ENCODE peak calls at places on chromosomes 4 and X, in five cellular contexts. X, A, J, N and S are unnamed samples.

GRCh38 chr4:52837716-52838558 is 24.2 kb upstream of the RASL11B start:
- DNase-seq in X (no peak), A (no peak), J (no peak), N (peak; percentile 59), S (no peak)

GRCh38 chr4:39730067-39730466 is 32.1 kb downstream of the UBE2K start:
- DNase-seq in X (no peak), A (no peak), J (no peak), N (peak; percentile 26), S (no peak)

GRCh38 chr4:6235901-6236625 is 33.6 kb upstream of the WFS1 start:
- DNase-seq in X (no peak), A (no peak), J (no peak), N (no peak), S (no peak)

GRCh38 chr4:152488246-152488645 is 47.6 kb downstream of the FBXW7 start:
- DNase-seq in X (no peak), A (no peak), J (no peak), N (no peak), S (no peak)

GRCh38 chr4:141046255-141046654 is 87.0 kb downstream of the RNF150 start:
- DNase-seq in X (no peak), A (no peak), J (peak; percentile 43), N (peak; percentile 97), S (no peak)

GRCh38 chrX:6968231-6968630 is 179.3 kb upstream of the STS start:
- DNase-seq in X (no peak), A (no peak), J (no peak), N (no peak), S (no peak)

GRCh38 chr4:38889143-38889542 is 21.5 kb downstream of the FAM114A1 start:
- DNase-seq in X (peak; percentile 89), A (no peak), J (no peak), N (peak; percentile 81), S (no peak)

GRCh38 chr4:675036-675804 is 878 bp downstream of the MYL5 start:
- DNase-seq in X (no peak), A (peak; percentile 83), J (peak; percentile 47), N (no peak), S (no peak)

GRCh38 chr4:154314248-154314647 is 177.4 kb downstream of the DCHS2 start:
- DNase-seq in X (no peak), A (no peak), J (no peak), N (peak; percentile 75), S (no peak)
- TF ChIP-seq CTCF in X (no peak), A (peak; percentile 23), J (no peak), N (peak; percentile 50), S (peak; percentile 53)

GRCh38 chr4:2281575-2282343 is 19.9 kb upstream of the MXD4 start:
- DNase-seq in X (no peak), A (peak; percentile 44), J (no peak), N (no peak), S (no peak)
- TF ChIP-seq CTCF in X (peak; percentile 21), A (no peak), J (no peak), N (peak; percentile 25), S (no peak)

GRCh38 chr4:150579591-150580234 is 2.2 kb upstream of the MAB21L2 start:
- DNase-seq in X (no peak), A (peak; percentile 78), J (no peak), N (no peak), S (peak; percentile 76)
- TF ChIP-seq CTCF in X (no peak), A (no peak), J (no peak), N (no peak), S (no peak)

DNA sequence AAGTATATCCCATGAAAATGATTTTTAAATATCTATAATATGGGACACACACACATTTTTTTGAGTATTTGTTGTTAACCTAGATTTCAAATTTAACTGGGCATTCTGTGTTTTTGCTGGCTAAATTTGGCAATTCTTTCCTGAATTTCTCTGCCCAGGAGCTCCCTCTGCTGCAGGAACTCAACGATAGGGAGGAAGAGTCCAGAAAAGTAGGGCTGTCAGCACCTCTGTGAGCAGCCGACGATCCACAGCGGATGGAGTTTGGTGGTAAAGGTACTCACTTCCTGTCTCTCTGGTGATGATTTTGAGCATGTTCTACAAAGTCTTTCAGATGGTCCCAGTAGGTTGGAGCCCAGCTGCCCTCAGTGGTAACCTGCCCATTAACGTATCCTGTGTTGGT is 23.1 kb upstream of the TMEM184C start:
- DNase-seq in X (no peak), A (no peak), J (no peak), N (no peak), S (no peak)
- TF ChIP-seq CTCF in X (no peak), A (no peak), J (no peak), N (peak; percentile 17), S (no peak)

GRCh38 chr4:113901994-113902787 is 77.3 kb downstream of the ARSJ start:
- DNase-seq in X (peak; percentile 26), A (peak; percentile 73), J (no peak), N (no peak), S (no peak)
- TF ChIP-seq CTCF in X (no peak), A (peak; percentile 25), J (no peak), N (no peak), S (no peak)